ENCODE peak calls at places on chromosomes 13 and 19, in five cellular contexts. S, N, B, X and A are unnamed samples.
A peak's percentile ranks its signal among the peaks of the same experiment; 100 is the strongest.

GRCh38 chr19:7874080-7874856 is at the start of gene PRR36:
- DNase-seq in S (no peak), N (peak; percentile 91), B (no peak), X (peak; percentile 71), A (peak; percentile 83)

GRCh38 chr19:3080281-3080680 is 13.9 kb upstream of the GNA11 start:
- DNase-seq in S (no peak), N (no peak), B (peak; percentile 20), X (no peak), A (no peak)

GRCh38 chr13:33092422-33092987 is 76.3 kb downstream of the KL start:
- DNase-seq in S (no peak), N (no peak), B (no peak), X (no peak), A (no peak)

GRCh38 chr19:14333101-14333871 is 48.0 kb upstream of the ADGRE5 start:
- DNase-seq in S (no peak), N (peak; percentile 69), B (no peak), X (peak; percentile 66), A (no peak)

GRCh38 chr13:57557979-57558529 is 73.5 kb upstream of the PCDH17 start:
- DNase-seq in S (no peak), N (no peak), B (no peak), X (peak; percentile 69), A (peak; percentile 12)

GRCh38 chr19:33124207-33125098 is 7.5 kb upstream of the WDR88 start:
- DNase-seq in S (no peak), N (no peak), B (no peak), X (peak; percentile 92), A (no peak)

GRCh38 chr13:40379186-40379585 is 287.3 kb downstream of the FOXO1 start:
- DNase-seq in S (no peak), N (no peak), B (no peak), X (no peak), A (no peak)

GRCh38 chr19:55086730-55087541 is 11.3 kb downstream of the EPS8L1 start:
- DNase-seq in S (no peak), N (peak; percentile 99), B (peak; percentile 72), X (peak; percentile 98), A (no peak)

GRCh38 chr19:31316201-31316951 is 32.9 kb downstream of the TSHZ3 start:
- DNase-seq in S (no peak), N (no peak), B (no peak), X (peak; percentile 66), A (no peak)

GRCh38 chr13:77523834-77524728 is 11.4 kb upstream of the SCEL start:
- DNase-seq in S (no peak), N (no peak), B (no peak), X (no peak), A (no peak)

GRCh38 chr19:1725100-1726064 is 27.9 kb upstream of the ONECUT3 start:
- DNase-seq in S (peak; percentile 34), N (peak; percentile 89), B (peak; percentile 14), X (peak; percentile 83), A (peak; percentile 89)

GRCh38 chr19:50486823-50487515 is 10.3 kb upstream of the GARIN5A start:
- DNase-seq in S (peak; percentile 68), N (peak; percentile 73), B (no peak), X (peak; percentile 95), A (no peak)

GRCh38 chr13:35475960-35476943 is at the start of gene MAB21L1:
- DNase-seq in S (no peak), N (peak; percentile 74), B (peak; percentile 88), X (peak; percentile 59), A (no peak)

GRCh38 chr19:14004619-14005380 is 1.3 kb downstream of the RFX1 start:
- DNase-seq in S (no peak), N (no peak), B (no peak), X (no peak), A (no peak)

GRCh38 chr13:43136940-43137574 is 113.7 kb downstream of the DNAJC15 start:
- DNase-seq in S (no peak), N (no peak), B (no peak), X (no peak), A (no peak)

GRCh38 chr13:32905864-32906180 is 110.4 kb upstream of the KL start:
- DNase-seq in S (no peak), N (no peak), B (no peak), X (no peak), A (peak; percentile 47)

GRCh38 chr19:18804139-18804601 is 13.1 kb upstream of the COMP start:
- DNase-seq in S (no peak), N (no peak), B (no peak), X (no peak), A (no peak)

GRCh38 chr19:8367327-8368001 is 3.5 kb downstream of the ANGPTL4 start:
- DNase-seq in S (no peak), N (peak; percentile 76), B (peak; percentile 96), X (peak; percentile 85), A (peak; percentile 55)

GRCh38 chr13:106143930-106144709 is 391.3 kb downstream of the EFNB2 start:
- DNase-seq in S (no peak), N (no peak), B (no peak), X (peak; percentile 83), A (no peak)

GRCh38 chr19:14413765-14414171 is 5.4 kb downstream of the DDX39A start:
- DNase-seq in S (no peak), N (no peak), B (no peak), X (no peak), A (no peak)